ENCODE peak calls at places on chromosomes 5 and 9, in six cellular contexts. X is posterior cingulate gyrus, P is HT1080, J is kidney epithelial cell, W is putamen, C is NCI-H1092 treated with DMSO at 0.1 percent for 48 hours. K is an unnamed sample.

GRCh38 chr5:7325975-7326911 is 69.7 kb upstream of the ADCY2 start:
- DNase-seq in X (no peak), P (no peak), J (no peak), W (no peak), C (no peak), K (no peak)

GRCh38 chr5:132688536-132689409 is 15.0 kb downstream of the IL4 start:
- DNase-seq in X (no peak), P (no peak), J (no peak), W (no peak), C (no peak), K (no peak)

GRCh38 chr5:150153957-150154617 is 1.6 kb downstream of the PDGFRB start:
- DNase-seq in X (peak), P (no peak), J (no peak), W (no peak), C (no peak), K (peak)

GRCh38 chr9:84238652-84239051 is 101.9 kb downstream of the SLC28A3 start:
- DNase-seq in X (no peak), P (peak), J (no peak), W (no peak), C (no peak), K (peak)

GRCh38 chr5:138655530-138656245 is 80.5 kb upstream of the HSPA9 start:
- DNase-seq in X (peak), P (peak), J (no peak), W (peak), C (no peak), K (no peak)

GRCh38 chr9:104923740-104924139 is 4.2 kb downstream of the ABCA1 start:
- DNase-seq in X (no peak), P (no peak), J (no peak), W (no peak), C (no peak), K (no peak)

GRCh38 chr9:108271236-108271635 is 584.5 kb downstream of the ACTL7B start:
- DNase-seq in X (no peak), P (no peak), J (no peak), W (no peak), C (peak), K (no peak)

GRCh38 chr5:43573058-43573457 is 16.2 kb upstream of the PAIP1 start:
- DNase-seq in X (no peak), P (no peak), J (no peak), W (no peak), C (no peak), K (no peak)

GRCh38 chr5:81924467-81924866 is 47.4 kb upstream of the ATG10 start:
- DNase-seq in X (no peak), P (no peak), J (no peak), W (peak), C (peak), K (no peak)

GRCh38 chr5:130868186-130868821 is 296.8 kb downstream of the HINT1 start:
- DNase-seq in X (no peak), P (no peak), J (no peak), W (no peak), C (no peak), K (no peak)

GRCh38 chr9:92538541-92538940 is 2.8 kb upstream of the ECM2 start:
- DNase-seq in X (no peak), P (peak), J (no peak), W (no peak), C (no peak), K (no peak)